ENCODE peak calls at places on chromosomes 16 and 17, in nine cellular contexts. J is sciatic nerve; E is T-helper 2 cell; Y is NCI-H510A treated with DMSO at 0.1 percent for 48 hours; Q is head of caudate nucleus; A is KBM-7; X is HT-29; K is stimulated activated CD4-positive, alpha-beta T cell treated with anti-CD3 and anti-CD28 coated beads, TNF-alpha, amount 100 ng/mL, for 4 hours; T is GDM1. P is an unnamed sample.
A peak's percentile ranks its signal among the peaks of the same experiment; 100 is the strongest.

GRCh38 chr16:2963611-2964415 is at the start of gene KREMEN2:
- DNase-seq in J (no peak), E (no peak), Y (peak; percentile 35), Q (no peak), A (peak; percentile 86), X (no peak), K (no peak), T (peak; percentile 22), P (peak; percentile 68)

GRCh38 chr16:706189-707061 is 824 bp upstream of the FBXL16 start:
- DNase-seq in J (no peak), E (no peak), Y (no peak), Q (no peak), A (no peak), X (no peak), K (no peak), T (no peak), P (peak; percentile 41)

GRCh38 chr17:81714412-81715106 is 2.5 kb downstream of the SLC25A10 start:
- DNase-seq in J (no peak), E (no peak), Y (no peak), Q (no peak), A (no peak), X (no peak), K (no peak), T (no peak), P (no peak)

GRCh38 chr17:78359216-78359935 is 501 bp downstream of the SOCS3 start:
- DNase-seq in J (no peak), E (peak; percentile 55), Y (peak; percentile 36), Q (no peak), A (no peak), X (no peak), K (no peak), T (no peak), P (peak; percentile 77)

GRCh38 chr17:15446036-15446435 is 21.4 kb downstream of the CDRT4 start:
- DNase-seq in J (no peak), E (no peak), Y (no peak), Q (no peak), A (peak; percentile 82), X (no peak), K (no peak), T (no peak), P (no peak)

GRCh38 chr17:77606146-77606864 is 352.2 kb upstream of the TNRC6C start:
- DNase-seq in J (no peak), E (no peak), Y (no peak), Q (no peak), A (no peak), X (no peak), K (no peak), T (no peak), P (no peak)

GRCh38 chr17:17758443-17758842 is 77.2 kb downstream of the RAI1 start:
- DNase-seq in J (no peak), E (no peak), Y (peak; percentile 93), Q (no peak), A (no peak), X (no peak), K (no peak), T (no peak), P (peak; percentile 93)

GRCh38 chr16:85564277-85565051 is 48.7 kb upstream of the GSE1 start:
- DNase-seq in J (no peak), E (no peak), Y (no peak), Q (no peak), A (peak; percentile 64), X (no peak), K (no peak), T (peak; percentile 4), P (no peak)

GRCh38 chr17:45371414-45372324 is 54.8 kb upstream of the MAP3K14 start:
- DNase-seq in J (peak; percentile 87), E (no peak), Y (no peak), Q (peak; percentile 39), A (no peak), X (peak; percentile 84), K (no peak), T (no peak), P (no peak)

GRCh38 chr17:74354123-74354522 is 7.5 kb downstream of the BTBD17 start:
- DNase-seq in J (no peak), E (peak; percentile 67), Y (no peak), Q (peak; percentile 56), A (peak; percentile 77), X (no peak), K (peak; percentile 6), T (peak; percentile 13), P (no peak)

GRCh38 chr16:86566966-86567700 is 504 bp downstream of the FOXC2 start:
- DNase-seq in J (no peak), E (peak; percentile 37), Y (no peak), Q (no peak), A (no peak), X (no peak), K (no peak), T (no peak), P (no peak)

GRCh38 chr17:37607637-37608368 is 1.4 kb downstream of the SYNRG start:
- DNase-seq in J (no peak), E (peak; percentile 72), Y (no peak), Q (no peak), A (peak; percentile 19), X (no peak), K (no peak), T (no peak), P (peak; percentile 55)

GRCh38 chr17:58328195-58329034 is at the start of gene TSPOAP1:
- DNase-seq in J (no peak), E (peak; percentile 96), Y (no peak), Q (peak; percentile 84), A (peak; percentile 98), X (no peak), K (peak; percentile 81), T (peak; percentile 90), P (no peak)

GRCh38 chr17:72726936-72727335 is 365.6 kb downstream of the SLC39A11 start:
- DNase-seq in J (no peak), E (peak; percentile 89), Y (peak; percentile 84), Q (no peak), A (peak; percentile 71), X (no peak), K (no peak), T (peak; percentile 19), P (peak; percentile 12)

GRCh38 chr17:7132511-7133094 is 18.0 kb upstream of the ASGR2 start:
- DNase-seq in J (peak; percentile 60), E (peak; percentile 88), Y (no peak), Q (no peak), A (no peak), X (no peak), K (peak; percentile 22), T (no peak), P (peak; percentile 1)

GRCh38 chr16:88560722-88561484 is 9.3 kb upstream of the ZC3H18 start:
- DNase-seq in J (no peak), E (peak; percentile 24), Y (no peak), Q (no peak), A (peak; percentile 30), X (peak; percentile 44), K (no peak), T (no peak), P (no peak)

GRCh38 chr16:54931041-54931756 is 534 bp downstream of the IRX5 start:
- DNase-seq in J (no peak), E (peak; percentile 68), Y (peak; percentile 4), Q (no peak), A (peak; percentile 30), X (peak; percentile 42), K (no peak), T (peak; percentile 2), P (peak; percentile 12)

GRCh38 chr17:26773189-26774188 is 520.4 kb upstream of the WSB1 start:
- DNase-seq in J (no peak), E (no peak), Y (no peak), Q (no peak), A (no peak), X (no peak), K (no peak), T (no peak), P (no peak)